ENCODE peak calls at places on chromosome 12, in four cellular contexts. W is HL-60, A is GM12878, F is K562. Z is an unnamed sample.

GRCh38 chr12:117872521-117873169 is 96.1 kb downstream of the KSR2 start:
- DNase-seq in A (no peak), F (no peak), W (no peak), Z (no peak)

GRCh38 chr12:9223830-9224229 is 15.6 kb upstream of the PZP start:
- DNase-seq in F (no peak), A (no peak), W (no peak), Z (no peak)

GRCh38 chr12:94732367-94732990 is 82.1 kb upstream of the TMCC3 start:
- DNase-seq in F (no peak), W (no peak), A (no peak), Z (no peak)

GRCh38 chr12:105622220-105622619 is 291.7 kb downstream of the C12orf75 start:
- DNase-seq in W (no peak), A (no peak), F (no peak), Z (no peak)

GRCh38 chr12:106766393-106766826 is 8.1 kb upstream of the RIC8B start:
- DNase-seq in F (no peak), A (no peak), W (no peak), Z (no peak)

GRCh38 chr12:6171409-6172015 is 28.7 kb upstream of the CD9 start:
- DNase-seq in A (no peak), W (no peak), F (peak; percentile 20), Z (no peak)

GRCh38 chr12:98532687-98533304 is 17.4 kb downstream of the TMPO start:
- DNase-seq in W (peak; percentile 54), A (no peak), F (peak; percentile 51), Z (no peak)

GRCh38 chr12:131827961-131828534 is at the start of gene MMP17:
- DNase-seq in F (peak; percentile 86), W (no peak), A (no peak), Z (peak; percentile 68)

GRCh38 chr12:87202189-87202588 is 827.0 kb downstream of the C12orf50 start:
- DNase-seq in A (no peak), F (no peak), W (no peak), Z (no peak)

GRCh38 chr12:120234643-120235368 is 30.7 kb downstream of the PXN start:
- DNase-seq in A (no peak), F (peak; percentile 75), W (no peak), Z (no peak)

GRCh38 chr12:116441292-116441691 is 117.9 kb upstream of the MAP1LC3B2 start:
- DNase-seq in F (no peak), A (no peak), W (peak; percentile 33), Z (no peak)

DNA sequence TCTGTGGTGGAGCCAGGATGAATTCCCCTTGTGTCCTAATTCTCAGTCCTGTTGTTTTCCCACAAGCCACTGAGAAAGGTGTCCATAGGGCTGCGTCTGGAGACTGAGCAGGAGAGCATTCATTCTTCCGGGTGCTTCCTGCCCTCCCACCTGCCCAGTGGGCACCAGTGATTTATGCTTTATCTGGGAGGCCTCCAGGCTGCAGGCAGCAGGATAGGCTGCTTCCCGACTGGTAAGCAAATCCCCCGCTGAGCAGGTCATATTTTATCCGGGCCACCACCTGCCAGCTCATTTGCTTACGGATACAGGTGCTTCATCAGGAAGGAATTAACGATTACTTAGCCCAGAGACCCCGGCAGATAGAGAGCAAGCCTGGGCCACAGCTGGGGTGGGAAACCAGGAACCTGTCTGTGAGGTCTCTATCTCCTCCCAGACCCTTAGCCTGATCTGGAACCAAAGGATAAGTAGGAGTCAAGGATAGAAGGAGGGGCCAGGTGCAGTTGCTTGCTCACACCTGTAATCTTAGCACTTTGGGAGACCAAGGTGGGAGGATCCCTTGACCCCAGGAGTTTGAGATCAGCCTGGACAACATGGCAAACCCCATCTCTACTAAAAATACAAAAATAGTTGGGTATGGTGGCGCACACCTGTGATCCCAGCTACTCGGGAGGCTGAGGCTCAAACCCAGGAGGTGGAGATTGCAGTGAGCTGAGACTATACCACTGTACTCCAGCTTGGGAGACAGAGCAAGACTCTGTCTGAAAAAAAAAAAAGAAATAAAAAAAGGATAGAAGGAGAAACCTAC is 33.7 kb upstream of the FAM222A start:
- DNase-seq in F (no peak), A (no peak), W (no peak), Z (no peak)
- TF ChIP-seq SPI1 in F (no peak), A (no peak), W (no peak), Z (no peak)

DNA sequence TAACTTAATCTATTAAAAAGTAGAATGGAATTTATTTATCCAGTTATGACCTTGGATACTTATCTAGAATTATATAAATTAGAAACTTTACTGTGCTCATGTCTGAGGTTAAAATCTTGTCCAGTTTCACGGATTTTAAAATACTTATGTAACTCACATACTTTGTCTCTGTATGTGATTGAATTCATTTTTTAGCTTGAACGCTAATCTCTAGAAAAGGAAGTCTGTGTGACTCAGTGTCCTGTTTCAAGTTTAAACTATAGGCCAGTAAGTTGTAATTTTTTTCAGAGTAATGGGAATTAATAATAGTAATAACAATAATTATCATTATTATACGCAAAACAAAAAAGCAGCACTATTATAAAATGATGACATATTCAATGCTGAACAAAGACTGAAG is 168.6 kb downstream of the CPNE8 start:
- DNase-seq in A (no peak), W (no peak), F (no peak), Z (no peak)
- TF ChIP-seq SPI1 in A (no peak), W (no peak), F (no peak), Z (no peak)

GRCh38 chr12:122137681-122138080 is 36.3 kb downstream of the IL31 start:
- DNase-seq in W (no peak), A (no peak), F (no peak), Z (no peak)

GRCh38 chr12:122138181-122138580 is 35.8 kb downstream of the IL31 start:
- DNase-seq in A (no peak), W (no peak), F (no peak), Z (no peak)

GRCh38 chr12:122139266-122139665 is 34.8 kb downstream of the IL31 start:
- DNase-seq in W (no peak), A (no peak), F (no peak), Z (no peak)

GRCh38 chr12:122139941-122140340 is 34.1 kb downstream of the IL31 start:
- DNase-seq in A (no peak), F (no peak), W (no peak), Z (no peak)

GRCh38 chr12:122138616-122139015 is 35.4 kb downstream of the IL31 start:
- DNase-seq in W (no peak), F (no peak), A (no peak), Z (no peak)
- TF ChIP-seq SPI1 in W (no peak), F (no peak), A (no peak), Z (no peak)

GRCh38 chr12:47024463-47024862 is 55.0 kb upstream of the PCED1B start:
- DNase-seq in W (no peak), F (no peak), A (no peak), Z (no peak)
- TF ChIP-seq SPI1 in W (no peak), F (no peak), A (no peak), Z (no peak)

DNA sequence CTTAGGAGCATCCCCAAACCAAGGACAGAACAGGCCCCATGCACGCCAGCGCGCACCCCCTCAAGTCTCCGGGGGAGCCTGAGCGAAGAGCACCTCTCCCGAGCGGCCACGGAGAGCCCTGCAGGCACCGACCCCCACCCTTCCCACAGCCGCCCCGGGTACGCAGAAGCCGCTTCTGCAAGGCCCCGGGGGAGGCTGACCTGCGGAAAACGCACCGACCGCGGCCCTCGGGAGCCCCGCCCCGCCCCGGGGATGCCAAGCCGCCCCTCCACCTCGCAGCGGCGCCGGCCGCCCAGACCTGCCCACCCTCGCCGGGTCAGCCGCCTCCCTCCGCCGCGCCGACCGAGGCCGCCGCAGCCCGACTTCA is 385 bp downstream of the CAPRIN2 start:
- DNase-seq in F (no peak), A (no peak), W (no peak), Z (no peak)
- TF ChIP-seq SPI1 in F (no peak), A (no peak), W (no peak), Z (no peak)

GRCh38 chr12:64186789-64187188 is 35.3 kb downstream of the KICS2 start:
- DNase-seq in A (no peak), W (no peak), F (peak; percentile 14), Z (no peak)
- TF ChIP-seq SPI1 in A (no peak), W (no peak), F (no peak), Z (no peak)